ENCODE peak calls at places on chromosome 18, in four cellular contexts. One of them, this sample, is unnamed.

GRCh38 chr18:74598350-74599001 is 806 bp downstream of the ZNF407 start:
- DNase-seq in SK-N-SH: peak; percentile 85
- DNase-seq in HepG2: peak; percentile 60
- DNase-seq in GM12878: no peak
- DNase-seq in this sample: peak; percentile 51

GRCh38 chr18:48806551-48807261 is 144.1 kb downstream of the SMAD7 start:
- DNase-seq in SK-N-SH: no peak
- DNase-seq in HepG2: no peak
- DNase-seq in GM12878: no peak
- DNase-seq in this sample: no peak

GRCh38 chr18:77088977-77089795 is 43.4 kb downstream of the MBP start:
- DNase-seq in SK-N-SH: no peak
- DNase-seq in HepG2: no peak
- DNase-seq in GM12878: no peak
- DNase-seq in this sample: no peak

GRCh38 chr18:34729264-34729663 is 19.2 kb downstream of the DTNA start:
- DNase-seq in SK-N-SH: peak; percentile 19
- DNase-seq in HepG2: peak; percentile 23
- DNase-seq in GM12878: no peak
- DNase-seq in this sample: peak; percentile 10

GRCh38 chr18:36101943-36102342 is 27.2 kb downstream of the SLC39A6 start:
- DNase-seq in SK-N-SH: no peak
- DNase-seq in HepG2: no peak
- DNase-seq in GM12878: no peak
- DNase-seq in this sample: no peak

GRCh38 chr18:12287684-12288405 is 20.2 kb upstream of the TUBB6 start:
- DNase-seq in SK-N-SH: peak; percentile 55
- DNase-seq in HepG2: peak; percentile 23
- DNase-seq in GM12878: no peak
- DNase-seq in this sample: peak; percentile 36

GRCh38 chr18:29883114-29883513 is 1159.4 kb downstream of the DSC3 start:
- DNase-seq in SK-N-SH: no peak
- DNase-seq in HepG2: no peak
- DNase-seq in GM12878: no peak
- DNase-seq in this sample: no peak

GRCh38 chr18:27585602-27586173 is 400.6 kb upstream of the CHST9 start:
- DNase-seq in SK-N-SH: no peak
- DNase-seq in HepG2: peak; percentile 63
- DNase-seq in GM12878: no peak
- DNase-seq in this sample: no peak

GRCh38 chr18:8889479-8889878 is 184.1 kb downstream of the MTCL1 start:
- DNase-seq in SK-N-SH: no peak
- DNase-seq in HepG2: no peak
- DNase-seq in GM12878: no peak
- DNase-seq in this sample: no peak

GRCh38 chr18:9856097-9856496 is 29.7 kb upstream of the TXNDC2 start:
- DNase-seq in SK-N-SH: no peak
- DNase-seq in HepG2: no peak
- DNase-seq in GM12878: no peak
- DNase-seq in this sample: no peak

GRCh38 chr18:48605408-48605845 is 66.6 kb downstream of the CTIF start:
- DNase-seq in SK-N-SH: peak; percentile 58
- DNase-seq in HepG2: peak; percentile 73
- DNase-seq in GM12878: peak; percentile 23
- DNase-seq in this sample: peak; percentile 49

GRCh38 chr18:80189197-80189865 is 58.0 kb downstream of the PARD6G start:
- DNase-seq in SK-N-SH: no peak
- DNase-seq in HepG2: no peak
- DNase-seq in GM12878: no peak
- DNase-seq in this sample: no peak

GRCh38 chr18:36775396-36775795 is 53.4 kb downstream of the TPGS2 start:
- DNase-seq in SK-N-SH: no peak
- DNase-seq in HepG2: no peak
- DNase-seq in GM12878: no peak
- DNase-seq in this sample: no peak

GRCh38 chr18:48031011-48031480 is 100.6 kb upstream of the SMAD2 start:
- DNase-seq in SK-N-SH: peak; percentile 84
- DNase-seq in HepG2: peak; percentile 48
- DNase-seq in GM12878: no peak
- DNase-seq in this sample: peak; percentile 40

GRCh38 chr18:79493211-79493800 is 97.6 kb downstream of the NFATC1 start:
- DNase-seq in SK-N-SH: no peak
- DNase-seq in HepG2: no peak
- DNase-seq in GM12878: no peak
- DNase-seq in this sample: no peak

GRCh38 chr18:75811156-75811555 is 383.7 kb upstream of the SMIM21 start:
- DNase-seq in SK-N-SH: no peak
- DNase-seq in HepG2: no peak
- DNase-seq in GM12878: no peak
- DNase-seq in this sample: no peak

GRCh38 chr18:11260963-11261441 is 111.6 kb upstream of the PIEZO2 start:
- DNase-seq in SK-N-SH: no peak
- DNase-seq in HepG2: no peak
- DNase-seq in GM12878: no peak
- DNase-seq in this sample: no peak

GRCh38 chr18:64720781-64721464 is 572.0 kb upstream of the LINC00305 start:
- DNase-seq in SK-N-SH: no peak
- DNase-seq in HepG2: peak; percentile 21
- DNase-seq in GM12878: no peak
- DNase-seq in this sample: no peak

GRCh38 chr18:49623571-49623970 is 61.7 kb downstream of the LIPG start:
- DNase-seq in SK-N-SH: no peak
- DNase-seq in HepG2: no peak
- DNase-seq in GM12878: no peak
- DNase-seq in this sample: no peak

GRCh38 chr18:267380-267687 is 513 bp downstream of the THOC1 start:
- DNase-seq in SK-N-SH: no peak
- DNase-seq in HepG2: no peak
- DNase-seq in GM12878: no peak
- DNase-seq in this sample: peak; percentile 19

GRCh38 chr18:76806301-76806700 is 16.1 kb upstream of the ZNF236 start:
- DNase-seq in SK-N-SH: no peak
- DNase-seq in HepG2: no peak
- DNase-seq in GM12878: no peak
- DNase-seq in this sample: no peak

GRCh38 chr18:48621240-48621639 is 82.4 kb downstream of the CTIF start:
- DNase-seq in SK-N-SH: no peak
- DNase-seq in HepG2: no peak
- DNase-seq in GM12878: no peak
- DNase-seq in this sample: peak; percentile 39

GRCh38 chr18:74951165-74951760 is 257.7 kb downstream of the PTGR3 start:
- DNase-seq in SK-N-SH: no peak
- DNase-seq in HepG2: peak; percentile 32
- DNase-seq in GM12878: peak; percentile 59
- DNase-seq in this sample: peak; percentile 69

GRCh38 chr18:2680216-2680792 is 24.8 kb downstream of the SMCHD1 start:
- DNase-seq in SK-N-SH: no peak
- DNase-seq in HepG2: no peak
- DNase-seq in GM12878: no peak
- DNase-seq in this sample: no peak

GRCh38 chr18:42670860-42671259 is 444.6 kb downstream of the RIT2 start:
- DNase-seq in SK-N-SH: no peak
- DNase-seq in HepG2: no peak
- DNase-seq in GM12878: no peak
- DNase-seq in this sample: no peak
- TF ChIP-seq CHD2 in SK-N-SH: no peak
- TF ChIP-seq CHD2 in HepG2: no peak
- TF ChIP-seq CHD2 in GM12878: no peak
- TF ChIP-seq CHD2 in this sample: no peak

DNA sequence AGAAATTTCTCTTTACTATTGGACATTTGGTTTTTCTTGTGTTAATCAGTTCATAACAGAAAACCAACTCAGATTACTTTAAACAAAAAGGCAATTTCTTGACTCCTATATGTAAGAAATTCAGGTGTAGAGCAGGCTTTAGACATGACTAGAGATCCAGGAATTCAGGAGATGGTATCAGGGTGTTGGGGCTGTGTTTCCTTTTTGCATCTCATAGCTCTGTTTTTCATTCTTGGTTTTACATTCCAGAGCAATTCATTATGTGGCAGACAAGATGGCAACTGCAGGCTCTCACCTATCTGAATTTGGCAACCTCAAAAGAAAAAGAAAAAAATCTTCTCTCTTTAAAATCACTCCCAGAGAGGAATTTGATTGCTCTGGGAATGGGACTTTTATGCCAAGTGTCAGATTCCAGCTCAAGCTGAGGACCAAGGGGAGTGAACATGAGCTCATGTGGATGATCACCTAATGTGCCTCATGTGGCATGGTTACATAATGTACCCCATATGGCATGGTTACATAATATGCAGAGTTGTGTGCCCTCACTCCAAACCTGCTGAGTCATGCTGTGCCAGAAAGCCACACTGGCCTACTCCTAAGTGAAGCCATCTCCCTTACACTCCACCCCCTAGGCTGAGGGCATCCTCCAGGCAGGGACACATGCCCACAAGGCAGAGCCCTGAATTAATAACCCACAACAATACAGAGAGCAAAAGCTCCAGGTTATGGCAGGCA is 282.7 kb downstream of the MBD2 start:
- DNase-seq in SK-N-SH: no peak
- DNase-seq in HepG2: no peak
- DNase-seq in GM12878: no peak
- DNase-seq in this sample: peak; percentile 17
- TF ChIP-seq PBX3 in SK-N-SH: no peak
- TF ChIP-seq PBX3 in HepG2: no peak
- TF ChIP-seq PBX3 in GM12878: no peak
- TF ChIP-seq PBX3 in this sample: no peak

GRCh38 chr18:59481436-59481835 is 122.4 kb upstream of the LMAN1 start:
- DNase-seq in SK-N-SH: no peak
- DNase-seq in HepG2: no peak
- DNase-seq in GM12878: no peak
- DNase-seq in this sample: no peak
- TF ChIP-seq CHD2 in SK-N-SH: no peak
- TF ChIP-seq CHD2 in HepG2: no peak
- TF ChIP-seq CHD2 in GM12878: no peak
- TF ChIP-seq CHD2 in this sample: no peak

DNA sequence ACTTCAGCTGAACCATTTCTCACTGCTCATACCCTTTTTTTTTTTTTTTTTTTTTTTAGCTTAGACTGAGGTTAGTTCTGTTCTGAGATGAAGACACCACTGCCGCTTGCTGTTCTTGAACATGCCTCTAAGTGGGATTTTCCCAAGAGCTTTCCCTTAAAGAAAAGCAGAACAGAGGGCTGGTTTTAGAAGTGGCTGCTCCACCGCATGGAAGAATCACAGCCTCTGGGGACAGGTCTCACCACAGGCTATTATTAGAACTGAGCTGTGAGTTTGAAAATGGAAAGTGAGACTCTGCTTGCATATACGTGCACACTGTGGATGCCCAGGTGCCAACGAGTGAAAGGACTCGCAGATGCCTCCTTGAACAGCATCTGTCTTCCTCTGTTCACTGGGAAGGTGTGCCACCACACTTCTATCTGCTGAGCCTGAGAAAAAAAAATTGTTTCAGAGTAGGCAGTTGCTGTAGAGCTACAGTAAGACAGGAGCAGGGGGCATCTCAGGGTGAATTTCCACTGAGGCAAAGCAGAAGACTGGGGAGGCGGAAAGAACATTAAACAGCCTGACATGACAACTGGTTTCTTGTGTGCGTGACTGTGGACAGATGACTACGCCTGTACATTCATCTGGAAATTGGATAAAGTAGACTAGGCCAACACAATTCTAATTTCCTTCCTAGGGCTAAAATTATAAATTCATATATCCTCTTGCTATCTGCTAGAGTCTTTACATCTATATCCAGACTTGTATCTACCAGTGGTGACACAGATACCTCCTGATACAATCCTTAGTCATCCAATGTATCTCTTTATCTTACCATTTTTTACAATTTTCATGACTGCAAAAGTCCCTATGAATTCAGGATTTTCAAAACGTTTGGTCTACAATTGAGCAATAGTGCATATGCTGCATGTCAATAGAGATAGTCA is 1045.7 kb upstream of the CELF4 start:
- DNase-seq in SK-N-SH: no peak
- DNase-seq in HepG2: no peak
- DNase-seq in GM12878: peak; percentile 94
- DNase-seq in this sample: no peak
- TF ChIP-seq PBX3 in SK-N-SH: no peak
- TF ChIP-seq PBX3 in HepG2: no peak
- TF ChIP-seq PBX3 in GM12878: no peak
- TF ChIP-seq PBX3 in this sample: no peak

GRCh38 chr18:45930953-45931352 is 36.2 kb downstream of the EPG5 start:
- DNase-seq in SK-N-SH: no peak
- DNase-seq in HepG2: no peak
- DNase-seq in GM12878: no peak
- DNase-seq in this sample: no peak

GRCh38 chr18:45935591-45936335 is 31.4 kb downstream of the EPG5 start:
- DNase-seq in SK-N-SH: no peak
- DNase-seq in HepG2: peak; percentile 54
- DNase-seq in GM12878: no peak
- DNase-seq in this sample: no peak

GRCh38 chr18:45938488-45938935 is 28.6 kb downstream of the EPG5 start:
- DNase-seq in SK-N-SH: no peak
- DNase-seq in HepG2: no peak
- DNase-seq in GM12878: peak; percentile 20
- DNase-seq in this sample: no peak

DNA sequence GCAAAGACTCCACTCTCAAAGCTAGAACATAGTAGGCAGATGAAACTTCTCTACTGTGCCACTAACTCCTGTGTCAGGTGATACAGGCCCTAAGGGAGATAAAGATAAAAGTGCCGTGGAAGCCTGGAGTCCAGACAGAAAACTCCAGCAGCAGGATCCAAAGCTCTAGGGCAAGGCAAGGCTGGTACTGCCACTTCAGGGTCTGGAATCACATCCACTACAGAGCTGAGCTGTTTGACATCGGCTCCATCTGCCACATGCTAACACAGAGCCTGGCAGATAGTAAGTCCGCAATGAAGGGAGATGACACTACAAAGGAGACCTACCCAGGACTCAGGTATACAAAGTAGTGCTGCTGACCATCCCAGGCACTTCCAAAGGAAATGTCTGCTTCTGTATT is 34.4 kb downstream of the EPG5 start:
- DNase-seq in SK-N-SH: no peak
- DNase-seq in HepG2: no peak
- DNase-seq in GM12878: no peak
- DNase-seq in this sample: no peak
- TF ChIP-seq CHD2 in SK-N-SH: no peak
- TF ChIP-seq CHD2 in HepG2: no peak
- TF ChIP-seq CHD2 in GM12878: no peak
- TF ChIP-seq CHD2 in this sample: no peak

This sample was measured in A549.